ENCODE peak calls at places on chromosomes 11 and 22, in six cellular contexts. R is CD8-positive, alpha-beta memory T cell; V is HFF-Myc; K is fibroblast of mammary gland; T is mesendoderm; A is effector memory CD4-positive, alpha-beta T cell. D is an unnamed sample.

GRCh38 chr11:111585371-111585770 is 16.9 kb upstream of the SIK2 start:
- DNase-seq in R (no peak), V (no peak), K (peak; percentile 67), T (no peak), A (no peak), D (no peak)

GRCh38 chr11:69300124-69301032 is 6.4 kb downstream of the MYEOV start:
- DNase-seq in R (no peak), V (no peak), K (peak; percentile 88), T (no peak), A (no peak), D (no peak)

GRCh38 chr11:66080055-66080817 is 10.2 kb downstream of the PACS1 start:
- DNase-seq in R (peak; percentile 43), V (no peak), K (peak; percentile 90), T (no peak), A (peak; percentile 59), D (peak; percentile 82)

GRCh38 chr11:2931771-2932738 is 2.8 kb upstream of the PHLDA2 start:
- DNase-seq in R (no peak), V (no peak), K (no peak), T (no peak), A (no peak), D (no peak)

GRCh38 chr22:46390652-46391301 is 55.3 kb downstream of the TRMU start:
- DNase-seq in R (no peak), V (no peak), K (peak; percentile 62), T (peak; percentile 64), A (no peak), D (no peak)

GRCh38 chr11:75031771-75032549 is 43.2 kb downstream of the NEU3 start:
- DNase-seq in R (peak; percentile 13), V (peak; percentile 32), K (peak; percentile 81), T (peak; percentile 88), A (no peak), D (peak; percentile 52)

GRCh38 chr11:57459112-57460016 is 964 bp upstream of the RTN4RL2 start:
- DNase-seq in R (no peak), V (no peak), K (no peak), T (peak; percentile 24), A (no peak), D (no peak)

GRCh38 chr22:27866136-27867091 is 52.6 kb downstream of the PITPNB start:
- DNase-seq in R (no peak), V (peak; percentile 70), K (peak; percentile 91), T (no peak), A (no peak), D (no peak)

GRCh38 chr11:95684170-95684569 is 105.4 kb downstream of the FAM76B start:
- DNase-seq in R (no peak), V (no peak), K (no peak), T (no peak), A (no peak), D (no peak)

GRCh38 chr11:76626921-76627391 is 43.6 kb downstream of the LRRC32 start:
- DNase-seq in R (peak; percentile 41), V (no peak), K (no peak), T (no peak), A (no peak), D (no peak)

GRCh38 chr11:76666408-76666807 is 4.1 kb downstream of the LRRC32 start:
- DNase-seq in R (no peak), V (no peak), K (peak; percentile 20), T (no peak), A (no peak), D (no peak)

GRCh38 chr11:26946209-26946828 is 47.6 kb upstream of the FIBIN start:
- DNase-seq in R (no peak), V (no peak), K (peak; percentile 96), T (no peak), A (no peak), D (no peak)

GRCh38 chr22:41598081-41598480 is 8.4 kb upstream of the PMM1 start:
- DNase-seq in R (no peak), V (no peak), K (peak; percentile 82), T (no peak), A (no peak), D (no peak)

GRCh38 chr11:63592975-63593395 is 21.2 kb downstream of the PLAAT3 start:
- DNase-seq in R (no peak), V (no peak), K (peak; percentile 41), T (peak; percentile 62), A (no peak), D (no peak)

GRCh38 chr22:19713650-19714319 is 518 bp upstream of the SEPTIN5 start:
- DNase-seq in R (no peak), V (no peak), K (no peak), T (no peak), A (no peak), D (no peak)

DNA sequence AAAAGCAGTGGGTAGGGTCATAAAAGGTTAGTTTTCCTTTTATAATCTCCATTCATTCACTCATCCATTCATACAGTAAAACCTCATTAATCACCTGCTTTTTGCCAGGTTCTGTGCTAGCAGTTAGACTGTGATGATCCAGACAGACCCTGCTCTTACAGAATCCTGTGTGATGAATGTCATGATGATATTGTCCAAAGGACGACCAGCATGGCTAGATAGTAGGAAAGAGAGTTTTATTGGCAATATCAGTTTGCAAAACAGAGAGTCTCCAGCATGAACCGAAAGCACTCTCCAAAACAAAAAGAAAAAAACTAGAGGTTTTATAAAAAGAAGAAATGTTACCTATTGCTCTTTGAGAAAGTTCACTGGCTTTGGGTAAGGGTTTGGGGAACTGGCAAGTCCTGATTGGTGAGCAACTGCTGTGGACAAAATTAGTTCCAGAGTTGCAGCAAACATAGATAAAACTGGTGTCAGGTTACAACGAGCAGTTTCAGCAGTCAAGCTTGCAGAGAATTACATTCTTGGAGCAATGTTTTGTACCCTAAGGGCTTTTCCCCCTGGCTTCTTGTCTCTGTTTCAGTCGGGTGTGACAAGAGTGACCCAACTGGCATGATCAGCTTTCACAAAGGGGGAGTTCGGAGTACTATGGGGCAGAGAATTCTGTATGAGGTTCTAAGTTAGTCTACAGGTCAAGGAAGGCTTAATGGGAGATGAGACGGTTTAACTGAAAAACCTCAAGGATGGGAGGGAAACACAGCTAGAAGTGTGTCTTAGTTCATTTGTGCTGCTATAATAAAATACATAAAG is 58.3 kb downstream of the HSD17B12 start:
- DNase-seq in R (no peak), V (peak; percentile 62), K (peak; percentile 82), T (peak; percentile 83), A (no peak), D (no peak)
- H3K4me3 ChIP-seq in R (no peak overlapping the region), V (no peak overlapping the region), K (no peak overlapping the region), T (no peak overlapping the region), A (no peak overlapping the region), D (no peak overlapping the region)

DNA sequence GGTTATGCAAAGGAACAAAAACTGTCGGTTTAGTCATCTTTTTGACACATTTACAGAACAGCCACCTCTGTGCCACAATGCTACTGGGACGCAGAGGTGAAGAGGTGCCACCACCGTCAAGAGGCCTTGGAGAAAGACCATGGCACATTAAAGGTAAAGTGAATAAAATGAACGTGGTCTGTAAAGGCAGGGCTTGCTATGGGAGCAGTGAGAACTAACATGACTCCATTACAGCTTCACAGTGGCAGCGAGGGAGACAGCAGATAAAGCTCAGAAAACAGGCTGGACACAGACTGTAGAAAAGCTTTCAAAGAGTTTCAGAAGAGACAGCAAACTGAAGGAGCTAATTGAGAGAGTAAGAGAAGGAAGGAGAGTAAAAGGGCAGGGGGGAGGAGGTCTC is 102.9 kb downstream of the GAB2 start:
- DNase-seq in R (no peak), V (no peak), K (no peak), T (no peak), A (no peak), D (no peak)
- H3K4me3 ChIP-seq in R (no peak overlapping the region), V (no peak overlapping the region), K (no peak overlapping the region), T (no peak overlapping the region), A (no peak overlapping the region), D (no peak overlapping the region)

GRCh38 chr11:44863231-44863630 is 87.5 kb downstream of the TP53I11 start:
- DNase-seq in R (no peak), V (no peak), K (no peak), T (no peak), A (no peak), D (no peak)
- H3K4me3 ChIP-seq in R (no peak overlapping the region), V (no peak overlapping the region), K (no peak overlapping the region), T (no peak overlapping the region), A (no peak overlapping the region), D (no peak overlapping the region)

GRCh38 chr11:14582835-14583234 is 60.8 kb upstream of the PDE3B start:
- DNase-seq in R (no peak), V (no peak), K (no peak), T (no peak), A (no peak), D (no peak)

GRCh38 chr11:14578551-14578956 is 58.4 kb upstream of the PSMA1 start:
- DNase-seq in R (peak; percentile 93), V (peak; percentile 76), K (peak; percentile 24), T (peak; percentile 70), A (peak; percentile 53), D (peak; percentile 57)

GRCh38 chr11:14583252-14584105 is 60.1 kb upstream of the PDE3B start:
- DNase-seq in R (no peak), V (peak; percentile 47), K (no peak), T (no peak), A (no peak), D (no peak)

GRCh38 chr11:14577290-14577689 is 57.1 kb upstream of the PSMA1 start:
- DNase-seq in R (no peak), V (no peak), K (no peak), T (no peak), A (no peak), D (no peak)

DNA sequence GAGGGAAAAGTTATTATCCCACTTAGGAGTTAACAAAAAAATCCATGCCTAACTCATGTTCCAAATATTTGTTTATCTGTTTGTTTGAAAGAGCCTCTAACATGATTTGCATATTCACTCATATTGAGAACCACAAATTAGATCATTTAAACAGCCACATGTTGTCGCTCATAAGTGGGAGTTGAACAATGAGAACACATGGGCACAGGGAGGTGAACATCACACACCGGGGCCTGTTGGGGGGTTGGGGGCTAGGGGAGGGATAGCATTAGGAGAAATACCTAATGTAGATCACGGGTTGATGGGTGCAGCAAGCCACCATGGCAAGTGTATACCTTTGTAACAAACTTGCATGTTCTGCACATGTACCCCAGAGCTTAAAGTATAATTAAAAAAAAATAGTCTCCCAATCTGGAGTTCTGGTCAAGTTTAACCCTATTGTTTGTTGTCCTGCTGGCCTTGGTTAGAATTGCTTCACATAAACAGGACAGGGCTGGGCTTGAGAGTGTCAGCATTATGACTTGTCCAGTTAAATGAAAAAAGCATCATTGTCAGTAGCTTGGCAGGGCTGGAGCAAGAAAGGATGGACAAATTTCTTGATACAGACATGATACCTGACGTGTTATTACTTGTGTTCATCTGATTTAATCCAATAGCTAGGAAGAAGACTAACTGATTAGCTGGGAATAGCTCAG is 57.8 kb upstream of the PSMA1 start:
- DNase-seq in R (peak; percentile 40), V (no peak), K (no peak), T (no peak), A (no peak), D (peak; percentile 50)
- H3K4me3 ChIP-seq in R (peak overlapping the region; percentile 13), V (no peak overlapping the region), K (no peak overlapping the region), T (no peak overlapping the region), A (no peak overlapping the region), D (no peak overlapping the region)